ENCODE peak calls at places on chromosome 13, in four cellular contexts. S is NCI-H82, R is ascending aorta, W is BJ. P is an unnamed sample.

GRCh38 chr13:50843256-50844043 is at the start of gene DLEU7:
- DNase-seq in S (no peak), R (no peak), W (no peak), P (no peak)

GRCh38 chr13:49336655-49337054 is 88.9 kb downstream of the CDADC1 start:
- DNase-seq in S (no peak), R (no peak), W (no peak), P (no peak)

GRCh38 chr13:95603887-95604533 is 40.5 kb downstream of the DZIP1 start:
- DNase-seq in S (no peak), R (no peak), W (no peak), P (no peak)

GRCh38 chr13:71611292-71611691 is 255.7 kb downstream of the DACH1 start:
- DNase-seq in S (no peak), R (no peak), W (no peak), P (no peak)

GRCh38 chr13:20270163-20270865 is 38.2 kb upstream of the GJB6 start:
- DNase-seq in S (no peak), R (no peak), W (no peak), P (no peak)

GRCh38 chr13:96958286-96958891 is 35.9 kb downstream of the OXGR1 start:
- DNase-seq in S (peak; percentile 91), R (no peak), W (no peak), P (no peak)

GRCh38 chr13:50676602-50677001 is 166.9 kb downstream of the DLEU7 start:
- DNase-seq in S (no peak), R (no peak), W (peak; percentile 31), P (no peak)

GRCh38 chr13:44930907-44931676 is 58.2 kb downstream of the NUFIP1 start:
- DNase-seq in S (peak; percentile 62), R (no peak), W (no peak), P (no peak)

GRCh38 chr13:63184693-63185092 is 1769.0 kb upstream of the PCDH20 start:
- DNase-seq in S (peak; percentile 17), R (no peak), W (peak; percentile 7), P (peak; percentile 81)

GRCh38 chr13:97030705-97031452 is 36.6 kb upstream of the OXGR1 start:
- DNase-seq in S (peak; percentile 71), R (no peak), W (no peak), P (peak; percentile 8)

GRCh38 chr13:26946675-26947342 is 186.2 kb upstream of the GPR12 start:
- DNase-seq in S (peak; percentile 88), R (no peak), W (no peak), P (no peak)

GRCh38 chr13:110308377-110309158 is 1.5 kb downstream of the COL4A2 start:
- DNase-seq in S (no peak), R (no peak), W (no peak), P (no peak)

GRCh38 chr13:85806553-85807175 is 7.4 kb upstream of the SLITRK6 start:
- DNase-seq in S (peak; percentile 82), R (no peak), W (no peak), P (no peak)

GRCh38 chr13:44004881-44005280 is 125.2 kb downstream of the LACC1 start:
- DNase-seq in S (no peak), R (no peak), W (no peak), P (no peak)

GRCh38 chr13:47039106-47039505 is 142.3 kb upstream of the HTR2A start:
- DNase-seq in S (no peak), R (no peak), W (peak; percentile 40), P (peak; percentile 2)

GRCh38 chr13:91133941-91134772 is 213.3 kb upstream of the MIR17HG start:
- DNase-seq in S (peak; percentile 82), R (no peak), W (no peak), P (peak; percentile 17)

GRCh38 chr13:66926200-66926850 is 303.8 kb downstream of the PCDH9 start:
- DNase-seq in S (peak; percentile 83), R (no peak), W (no peak), P (no peak)

GRCh38 chr13:110559429-110559943 is 2.0 kb downstream of the RAB20 start:
- DNase-seq in S (no peak), R (no peak), W (no peak), P (no peak)

GRCh38 chr13:87536499-87536898 is 134.7 kb upstream of the SLITRK5 start:
- DNase-seq in S (no peak), R (no peak), W (no peak), P (no peak)

GRCh38 chr13:47898080-47898479 is 103.0 kb downstream of the SUCLA2 start:
- DNase-seq in S (no peak), R (no peak), W (no peak), P (no peak)

GRCh38 chr13:40519637-40520036 is 146.8 kb downstream of the FOXO1 start:
- DNase-seq in S (no peak), R (no peak), W (no peak), P (no peak)

GRCh38 chr13:66780814-66781213 is 449.3 kb downstream of the PCDH9 start:
- DNase-seq in S (no peak), R (no peak), W (peak; percentile 27), P (no peak)

GRCh38 chr13:44653261-44653660 is 77.1 kb upstream of the TSC22D1 start:
- DNase-seq in S (no peak), R (no peak), W (no peak), P (no peak)

GRCh38 chr13:108408670-108409069 is 139.2 kb downstream of the TNFSF13B start:
- DNase-seq in S (no peak), R (no peak), W (no peak), P (no peak)

GRCh38 chr13:33053397-33054066 is 37.3 kb downstream of the KL start:
- DNase-seq in S (no peak), R (no peak), W (no peak), P (peak; percentile 45)

GRCh38 chr13:46473806-46474205 is 79.2 kb upstream of the LRCH1 start:
- DNase-seq in S (peak; percentile 33), R (no peak), W (no peak), P (no peak)

GRCh38 chr13:50644081-50644871 is 199.2 kb downstream of the DLEU7 start:
- DNase-seq in S (no peak), R (no peak), W (no peak), P (no peak)

GRCh38 chr13:77981191-77981925 is 62.7 kb upstream of the EDNRB start:
- DNase-seq in S (no peak), R (no peak), W (no peak), P (no peak)

GRCh38 chr13:113138792-113139551 is 16.4 kb downstream of the F10 start:
- DNase-seq in S (no peak), R (no peak), W (no peak), P (no peak)

GRCh38 chr13:19818223-19818842 is 35.6 kb upstream of the PSPC1 start:
- DNase-seq in S (peak; percentile 38), R (no peak), W (no peak), P (no peak)

GRCh38 chr13:94329754-94330551 is 149.5 kb downstream of the DCT start:
- DNase-seq in S (peak; percentile 42), R (no peak), W (peak; percentile 77), P (no peak)

GRCh38 chr13:101942038-101942437 is 459.8 kb downstream of the FGF14 start:
- DNase-seq in S (peak; percentile 92), R (no peak), W (no peak), P (no peak)

GRCh38 chr13:113748101-113748861 is 10.7 kb upstream of the TMEM255B start:
- DNase-seq in S (no peak), R (no peak), W (no peak), P (no peak)

P was measured in HS-27A.